ENCODE peak calls at places on chromosomes 6 and 20, in five cellular contexts. F is IMR-90; C is left colon; V is mesendoderm; N is stimulated activated naive CD8-positive, alpha-beta T cell treated with anti-CD3 and anti-CD28 coated beads, Interleukin-15, amount 100 ng/mL, for 72 hours. B is an unnamed sample.

GRCh38 chr6:87772597-87773530 is 70.8 kb upstream of the AKIRIN2 start:
- DNase-seq in N (no peak), C (no peak), F (peak), V (peak), B (peak)

GRCh38 chr20:39799366-39799965 is 837.3 kb downstream of the DHX35 start:
- DNase-seq in N (no peak), C (no peak), V (no peak), F (no peak), B (no peak)

GRCh38 chr20:22180244-22180643 is 404.1 kb downstream of the FOXA2 start:
- DNase-seq in F (no peak), V (peak), N (no peak), C (no peak), B (no peak)

GRCh38 chr6:17390276-17390675 is 3.1 kb upstream of the CAP2 start:
- DNase-seq in N (no peak), C (no peak), F (no peak), V (no peak), B (no peak)

GRCh38 chr6:84089081-84089480 is 55.5 kb downstream of the MRAP2 start:
- DNase-seq in C (no peak), F (no peak), V (no peak), N (no peak), B (peak)

GRCh38 chr6:75331134-75331533 is 46.5 kb upstream of the TMEM30A start:
- DNase-seq in F (peak), V (no peak), N (no peak), C (no peak), B (no peak)

GRCh38 chr6:125940691-125941090 is 15.9 kb upstream of the HINT3 start:
- DNase-seq in F (peak), C (no peak), N (no peak), V (no peak), B (no peak)

GRCh38 chr6:72819609-72820008 is 197.7 kb downstream of the KCNQ5 start:
- DNase-seq in V (peak), C (no peak), F (no peak), N (no peak), B (no peak)

GRCh38 chr6:113347420-113347819 is 509.7 kb upstream of the MARCKS start:
- DNase-seq in N (no peak), V (peak), C (no peak), F (peak), B (no peak)

GRCh38 chr6:163457637-163458561 is 43.4 kb downstream of the QKI start:
- DNase-seq in F (peak), C (no peak), V (peak), N (no peak), B (no peak)

GRCh38 chr6:130575971-130576370 is 210.2 kb downstream of the TMEM200A start:
- DNase-seq in V (no peak), F (no peak), C (no peak), N (peak), B (no peak)

GRCh38 chr6:26329763-26330511 is 35.1 kb upstream of the BTN3A2 start:
- DNase-seq in N (peak), F (peak), C (no peak), V (peak), B (no peak)

GRCh38 chr6:44415424-44415823 is 27.9 kb downstream of the CDC5L start:
- DNase-seq in N (no peak), C (peak), F (no peak), V (no peak), B (no peak)

GRCh38 chr6:30960907-30961673 is 20.3 kb downstream of the MUCL3 start:
- DNase-seq in V (no peak), N (no peak), C (no peak), F (peak), B (no peak)

GRCh38 chr6:166640342-166641043 is 13.4 kb upstream of the RPS6KA2 start:
- DNase-seq in V (no peak), N (no peak), C (no peak), F (no peak), B (peak)

GRCh38 chr20:5070570-5070969 is 49.2 kb downstream of the PCNA start:
- DNase-seq in V (no peak), N (no peak), F (no peak), C (peak), B (no peak)

GRCh38 chr6:92748131-92748530 is 671.2 kb downstream of the EPHA7 start:
- DNase-seq in C (no peak), N (no peak), V (no peak), F (no peak), B (no peak)

GRCh38 chr6:18997375-18997826 is 610.3 kb downstream of the RNF144B start:
- DNase-seq in N (no peak), C (no peak), V (peak), F (peak), B (peak)

GRCh38 chr6:44855562-44856494 is 468.3 kb downstream of the CDC5L start:
- DNase-seq in V (no peak), F (peak), C (no peak), N (no peak), B (no peak)

GRCh38 chr6:43900560-43901329 is 130.7 kb downstream of the VEGFA start:
- DNase-seq in V (no peak), C (no peak), F (no peak), N (no peak), B (no peak)

GRCh38 chr6:21595265-21595950 is 1.9 kb downstream of the SOX4 start:
- DNase-seq in C (peak), V (peak), N (peak), F (no peak), B (peak)

GRCh38 chr6:11202513-11203305 is 29.8 kb downstream of the NEDD9 start:
- DNase-seq in F (peak), C (no peak), N (peak), V (peak), B (peak)

GRCh38 chr6:29632789-29633531 is at the start of gene GABBR1:
- DNase-seq in N (peak), F (peak), V (peak), C (peak), B (peak)

GRCh38 chr6:26157150-26157837 is 70.1 kb downstream of the HFE start:
- DNase-seq in V (peak), C (peak), N (peak), F (peak), B (peak)

GRCh38 chr6:131740161-131740560 is 29.3 kb upstream of the CTAGE9 start:
- DNase-seq in C (no peak), V (no peak), N (no peak), F (peak), B (no peak)

GRCh38 chr6:28399370-28400121 is at the start of gene ZSCAN12:
- DNase-seq in F (peak), C (peak), V (peak), N (peak), B (peak)

B was measured in left kidney.